ENCODE peak calls at places on chromosomes 2 and 18, in seven cellular contexts. J is T-helper 1 cell; H is SW480; K is CD8-positive, alpha-beta T cell; Z is fibroblast of lung; O is NCI-H2029 treated with DMSO at 0.1 percent for 48 hours; W is RWPE1. M is an unnamed sample.

GRCh38 chr2:231452799-231453508 is 11.3 kb downstream of the NCL start:
- DNase-seq in Z (no peak), W (no peak), O (no peak), J (no peak), K (no peak), H (peak; percentile 49), M (no peak)

GRCh38 chr2:50953021-50953420 is 78.9 kb downstream of the NRXN1 start:
- DNase-seq in O (no peak), H (peak; percentile 3), Z (peak; percentile 95), J (no peak), W (peak; percentile 83), K (no peak), M (no peak)

GRCh38 chr2:203498161-203498560 is 36.9 kb downstream of the RAPH1 start:
- DNase-seq in Z (peak; percentile 86), O (no peak), W (peak; percentile 84), H (peak; percentile 87), K (no peak), J (no peak), M (no peak)

GRCh38 chr2:55489467-55490062 is 30.0 kb upstream of the CFAP36 start:
- DNase-seq in K (no peak), O (no peak), Z (no peak), H (peak; percentile 26), W (peak; percentile 36), J (no peak), M (no peak)

GRCh38 chr18:63192171-63192884 is 127.2 kb downstream of the BCL2 start:
- DNase-seq in K (no peak), H (no peak), Z (no peak), O (no peak), J (no peak), W (no peak), M (no peak)

GRCh38 chr2:26811261-26811660 is 25.4 kb downstream of the CENPA start:
- DNase-seq in H (no peak), W (no peak), Z (no peak), O (no peak), K (no peak), J (no peak), M (no peak)

GRCh38 chr18:72738136-72738535 is 129.7 kb downstream of the NETO1 start:
- DNase-seq in W (no peak), O (no peak), K (no peak), Z (no peak), H (no peak), J (no peak), M (no peak)

GRCh38 chr18:59311631-59312030 is 6.8 kb downstream of the CPLX4 start:
- DNase-seq in Z (peak; percentile 16), K (no peak), H (peak; percentile 1), W (no peak), J (no peak), O (no peak), M (no peak)

GRCh38 chr2:111117666-111118454 is 2.9 kb upstream of the BCL2L11 start:
- DNase-seq in H (peak; percentile 50), J (no peak), K (no peak), O (no peak), Z (peak; percentile 78), W (no peak), M (no peak)

GRCh38 chr2:11597538-11598225 is 63.8 kb downstream of the GREB1 start:
- DNase-seq in Z (no peak), W (no peak), J (no peak), O (no peak), K (no peak), H (peak; percentile 64), M (no peak)

GRCh38 chr2:196453613-196454047 is 185.9 kb upstream of the CCDC150 start:
- DNase-seq in O (no peak), J (no peak), Z (peak; percentile 48), K (no peak), W (peak; percentile 45), H (peak; percentile 38), M (peak; percentile 9)

GRCh38 chr18:46158498-46158897 is 54.3 kb downstream of the HAUS1 start:
- DNase-seq in H (no peak), K (no peak), W (peak; percentile 34), J (no peak), Z (peak; percentile 23), O (no peak), M (no peak)

GRCh38 chr2:215921884-215922283 is 91.5 kb downstream of the MREG start:
- DNase-seq in Z (peak; percentile 90), K (no peak), O (no peak), H (no peak), W (no peak), J (no peak), M (no peak)

GRCh38 chr2:120526997-120527945 is 181.3 kb downstream of the INHBB start:
- DNase-seq in H (no peak), J (no peak), O (no peak), K (no peak), Z (no peak), W (no peak), M (no peak)

GRCh38 chr18:13501896-13502295 is 224.5 kb downstream of the FAM210A start:
- DNase-seq in J (no peak), W (no peak), H (no peak), O (no peak), Z (peak; percentile 42), K (no peak), M (no peak)

GRCh38 chr2:61055557-61055956 is 10.1 kb upstream of the SANBR start:
- DNase-seq in O (no peak), H (no peak), J (no peak), Z (no peak), K (no peak), W (no peak), M (no peak)

GRCh38 chr2:171459498-171459897 is 25.5 kb downstream of the DCAF17 start:
- DNase-seq in H (no peak), K (no peak), Z (no peak), W (no peak), J (no peak), O (no peak), M (no peak)

GRCh38 chr2:196925445-196925767 is 1.1 kb downstream of the PGAP1 start:
- DNase-seq in O (peak; percentile 12), J (no peak), H (no peak), K (no peak), W (no peak), Z (no peak), M (no peak)

GRCh38 chr2:2577366-2577765 is 246.3 kb upstream of the MYT1L start:
- DNase-seq in H (peak; percentile 7), Z (no peak), O (no peak), K (no peak), J (no peak), W (no peak), M (no peak)

GRCh38 chr2:200604571-200605255 is 18.9 kb downstream of the AOX1 start:
- DNase-seq in Z (peak; percentile 60), O (no peak), K (no peak), W (no peak), J (no peak), H (no peak), M (no peak)

GRCh38 chr2:119431976-119432881 is 575 bp downstream of the TMEM37 start:
- DNase-seq in K (no peak), O (no peak), Z (peak; percentile 66), H (no peak), W (no peak), J (no peak), M (no peak)

GRCh38 chr18:21682276-21683051 is 22.1 kb downstream of the ABHD3 start:
- DNase-seq in W (peak; percentile 48), Z (peak; percentile 79), J (no peak), O (no peak), K (no peak), H (no peak), M (no peak)

GRCh38 chr18:2070636-2071035 is 500.7 kb downstream of the METTL4 start:
- DNase-seq in Z (no peak), K (no peak), W (no peak), J (no peak), H (no peak), O (peak; percentile 93), M (no peak)

GRCh38 chr2:108182489-108182888 is 57.3 kb upstream of the SULT1C3 start:
- DNase-seq in K (no peak), J (no peak), W (no peak), Z (peak; percentile 1), O (no peak), H (peak; percentile 36), M (no peak)

GRCh38 chr2:124538549-124538948 is 513.5 kb downstream of the CNTNAP5 start:
- DNase-seq in W (no peak), Z (no peak), K (no peak), J (no peak), H (no peak), O (no peak), M (no peak)

GRCh38 chr18:47187721-47188120 is 11.6 kb upstream of the IER3IP1 start:
- DNase-seq in Z (no peak), J (no peak), W (no peak), H (no peak), K (no peak), O (no peak), M (no peak)

GRCh38 chr2:7060156-7060555 is 142.9 kb downstream of the RNF144A start:
- DNase-seq in H (no peak), J (no peak), Z (no peak), K (no peak), W (no peak), O (no peak), M (no peak)

M was measured in CD8-positive, alpha-beta memory T cell.